ENCODE peak calls at places on chromosomes 11 and 22, in ten cellular contexts. A is H1, V is spleen, Y is transverse colon, U is breast epithelium, R is endothelial cell of umbilical vein, O is stomach, L is HepG2, Q is HCT116, H is suprapubic skin. Z is an unnamed sample.

GRCh38 chr11:48172818-48173609 is 43.6 kb upstream of the OR4B1 start:
- DNase-seq in Q (peak; percentile 15), Y (peak; percentile 61), V (peak; percentile 83), L (peak; percentile 43), U (no peak), A (peak; percentile 44), R (peak; percentile 52), O (peak; percentile 62), H (no peak), Z (no peak)

GRCh38 chr11:13343931-13344717 is 66.5 kb downstream of the BMAL1 start:
- DNase-seq in A (no peak), R (peak; percentile 70), V (no peak), O (peak; percentile 81), Y (peak; percentile 79), H (peak; percentile 69), L (peak; percentile 64), U (peak; percentile 76), Q (no peak), Z (no peak)

GRCh38 chr11:89491141-89491690 is at the start of gene NOX4:
- DNase-seq in O (peak; percentile 30), V (peak; percentile 75), H (peak; percentile 81), L (no peak), U (no peak), Q (no peak), R (peak; percentile 89), Y (no peak), A (no peak), Z (no peak)

GRCh38 chr11:7677071-7677470 is 3.8 kb upstream of the CYB5R2 start:
- DNase-seq in V (no peak), Y (no peak), O (no peak), L (no peak), H (no peak), U (no peak), A (no peak), R (peak; percentile 19), Q (no peak), Z (no peak)

GRCh38 chr11:8258289-8258688 is 5.4 kb downstream of the LMO1 start:
- DNase-seq in R (no peak), A (no peak), O (peak; percentile 11), U (no peak), H (peak; percentile 67), Y (no peak), L (no peak), V (peak; percentile 58), Q (no peak), Z (no peak)

GRCh38 chr11:126072821-126073594 is 10.3 kb upstream of the CDON start:
- DNase-seq in V (no peak), Y (no peak), H (no peak), Q (no peak), O (no peak), U (no peak), L (no peak), A (no peak), R (no peak), Z (no peak)

GRCh38 chr11:34303028-34303427 is 54.8 kb downstream of the ABTB2 start:
- DNase-seq in O (no peak), Y (no peak), H (no peak), A (no peak), U (no peak), V (no peak), R (no peak), Q (no peak), L (no peak), Z (no peak)

GRCh38 chr22:23184764-23185113 is 4.4 kb downstream of the BCR start:
- DNase-seq in R (no peak), V (no peak), Q (no peak), Y (no peak), H (no peak), A (no peak), U (no peak), O (no peak), L (no peak), Z (no peak)

GRCh38 chr11:128548655-128549255 is 38.6 kb downstream of the ETS1 start:
- DNase-seq in R (peak; percentile 98), A (no peak), U (no peak), V (peak; percentile 91), L (no peak), O (peak; percentile 49), Q (no peak), H (peak; percentile 84), Y (peak; percentile 62), Z (no peak)

GRCh38 chr11:23540101-23540561 is 679.9 kb upstream of the CCDC179 start:
- DNase-seq in Y (no peak), Q (no peak), A (peak; percentile 49), O (no peak), R (peak; percentile 61), U (no peak), H (no peak), L (peak; percentile 44), V (no peak), Z (no peak)

GRCh38 chr22:29016067-29016938 is 45.3 kb downstream of the C22orf31 start:
- DNase-seq in H (no peak), L (peak; percentile 48), R (no peak), U (no peak), Q (no peak), Y (no peak), O (no peak), A (no peak), V (no peak), Z (no peak)

GRCh38 chr11:128470081-128470480 is 117.3 kb downstream of the ETS1 start:
- DNase-seq in A (no peak), U (no peak), H (no peak), Y (no peak), L (no peak), O (no peak), Q (no peak), V (no peak), R (no peak), Z (no peak)

GRCh38 chr11:3159296-3160190 is 5.6 kb downstream of the OSBPL5 start:
- DNase-seq in Y (peak; percentile 56), U (peak; percentile 77), L (no peak), H (no peak), V (peak; percentile 69), Q (no peak), R (no peak), O (peak; percentile 65), A (no peak), Z (no peak)
- TF ChIP-seq POLR2AphosphoS5 in Y (peak; percentile 28), U (no peak), L (no peak), H (no peak), V (peak; percentile 43), Q (no peak), R (no peak), O (no peak), A (no peak), Z (no peak)

DNA sequence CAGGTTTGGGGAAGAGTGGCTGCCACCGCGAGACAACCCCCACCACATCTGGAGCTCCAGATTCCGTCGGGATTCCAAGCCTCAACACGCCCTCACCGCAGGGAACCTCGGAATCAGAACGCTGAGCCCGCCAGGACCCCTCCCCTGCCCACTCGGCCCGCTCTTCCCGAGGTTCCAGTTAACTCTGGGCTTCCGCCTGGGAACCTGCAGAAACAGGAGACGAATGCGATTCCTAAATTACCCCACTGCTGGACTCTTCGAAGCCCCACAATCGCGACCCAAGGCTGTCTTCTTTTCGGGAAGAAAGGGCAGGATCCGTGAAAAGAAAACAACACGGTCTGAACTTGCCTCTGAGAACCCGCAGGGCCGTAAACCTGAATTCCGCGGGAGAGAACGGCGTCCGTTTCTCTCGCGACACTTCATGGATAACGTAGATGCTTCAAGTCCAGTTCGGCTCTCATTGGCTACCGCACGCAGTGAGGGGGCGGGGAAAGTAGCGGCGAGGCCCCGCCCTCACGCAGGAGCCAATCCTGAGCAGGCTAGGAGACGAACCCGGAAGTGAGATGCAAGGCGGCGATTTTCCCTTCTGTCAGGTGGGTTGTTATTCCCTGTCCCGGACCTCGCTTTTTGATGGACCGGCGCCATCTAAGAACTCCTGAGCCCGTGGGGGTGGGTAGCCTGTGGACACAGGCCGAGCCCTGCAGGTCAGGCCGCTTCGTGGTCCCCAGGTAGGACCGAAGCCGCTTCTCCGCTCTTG is at the start of the genes ANKRD49 and MRE11:
- DNase-seq in O (peak; percentile 98), L (peak; percentile 97), U (peak; percentile 96), V (peak; percentile 98), H (peak; percentile 98), A (peak; percentile 95), Y (peak; percentile 98), Q (peak; percentile 97), R (peak; percentile 100), Z (peak; percentile 98)
- TF ChIP-seq POLR2A in O (no peak), L (peak; percentile 63), U (peak; percentile 65), V (peak; percentile 41), H (no peak), A (peak; percentile 91), Y (peak; percentile 78), Q (peak; percentile 79), R (peak; percentile 62), Z (peak; percentile 42)

GRCh38 chr11:11910541-11910940 is 68.8 kb downstream of the USP47 start:
- DNase-seq in O (no peak), Q (no peak), V (no peak), U (no peak), A (no peak), R (no peak), Y (no peak), H (no peak), L (no peak), Z (no peak)

GRCh38 chr11:11915625-11916024 is 73.9 kb downstream of the USP47 start:
- DNase-seq in Y (no peak), H (no peak), L (no peak), A (no peak), U (no peak), R (no peak), O (no peak), V (no peak), Q (no peak), Z (no peak)

GRCh38 chr11:11913395-11913794 is 71.6 kb downstream of the USP47 start:
- DNase-seq in L (no peak), H (no peak), A (no peak), U (no peak), Y (no peak), O (no peak), V (no peak), Q (no peak), R (no peak), Z (no peak)

DNA sequence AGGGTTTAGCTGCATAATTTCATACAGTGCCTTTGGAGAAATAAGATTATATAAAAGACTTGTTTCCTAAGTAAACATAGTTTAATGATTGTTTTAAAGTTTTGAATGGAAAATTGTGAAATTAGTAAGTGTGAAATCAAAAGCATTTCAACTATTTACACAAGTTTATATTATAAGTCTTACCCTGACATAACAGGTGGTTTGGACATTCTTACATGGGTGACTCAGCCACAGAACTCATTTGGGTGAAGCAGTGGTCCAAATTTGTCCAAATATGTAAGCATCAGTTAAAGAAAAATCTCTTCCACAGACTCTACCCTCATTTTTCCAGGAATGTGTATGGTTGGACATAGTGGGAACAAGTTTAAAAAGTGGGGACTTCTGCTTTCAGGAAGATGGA is 68.0 kb downstream of the USP47 start:
- DNase-seq in L (no peak), A (no peak), Q (no peak), Y (no peak), V (no peak), U (no peak), R (no peak), H (no peak), O (no peak), Z (no peak)
- H3K4me1 ChIP-seq in L (no peaks in the 10 kb centered on the region), A (no peaks in the 10 kb centered on the region), Q (no peaks in the 10 kb centered on the region), Y (peaks cover 7% of the 10 kb centered on the region), V (no peaks in the 10 kb centered on the region), U (no peaks in the 10 kb centered on the region), R (no peaks in the 10 kb centered on the region), H (no peaks in the 10 kb centered on the region), O (no peaks in the 10 kb centered on the region), Z (no peaks in the 10 kb centered on the region)

DNA sequence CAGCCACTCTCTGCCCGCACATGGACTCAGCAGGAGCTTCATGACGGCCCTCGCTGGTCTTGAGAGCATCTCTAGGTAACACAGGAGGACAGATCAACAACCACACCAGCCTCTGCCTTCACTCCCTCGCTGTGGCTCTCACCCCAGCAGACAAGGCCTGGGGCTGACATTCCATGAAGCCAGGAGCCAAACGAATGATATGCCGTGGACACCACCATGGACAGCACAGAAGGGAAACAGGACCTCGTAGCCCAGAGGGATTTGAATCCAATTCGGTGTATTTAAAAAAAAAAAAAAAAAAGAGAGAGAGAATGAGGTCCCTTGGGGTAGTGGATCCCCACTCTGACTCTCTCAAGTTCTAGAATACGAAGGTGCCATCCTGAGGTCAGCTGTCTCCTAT is 385.5 kb downstream of the SHANK2 start:
- DNase-seq in U (no peak), H (no peak), L (no peak), O (no peak), R (no peak), V (no peak), Q (no peak), A (no peak), Y (no peak), Z (no peak)
- TF ChIP-seq POLR2AphosphoS5 in U (no peak), H (no peak), L (no peak), O (no peak), R (no peak), V (no peak), Q (no peak), A (no peak), Y (no peak), Z (no peak)

Z was measured in vagina.